ENCODE peak calls at places on chromosomes 13 and 19, in six cellular contexts. F, W, B, O, Y and S are unnamed samples.

GRCh38 chr13:31322025-31322424 is 122.2 kb downstream of the B3GLCT start:
- DNase-seq in F (no peak), W (peak; percentile 68), B (no peak), O (no peak), Y (no peak), S (peak; percentile 81)

GRCh38 chr19:920051-920857 is 3.1 kb downstream of the KISS1R start:
- DNase-seq in F (no peak), W (no peak), B (no peak), O (peak; percentile 32), Y (no peak), S (no peak)

GRCh38 chr19:6639439-6639838 is 30.5 kb downstream of the TNFSF14 start:
- DNase-seq in F (no peak), W (no peak), B (no peak), O (no peak), Y (no peak), S (peak; percentile 74)

GRCh38 chr13:46855166-46855565 is 41.7 kb downstream of the HTR2A start:
- DNase-seq in F (no peak), W (no peak), B (no peak), O (no peak), Y (no peak), S (no peak)

GRCh38 chr19:19525611-19526380 is 2.9 kb upstream of the YJEFN3 start:
- DNase-seq in F (no peak), W (no peak), B (no peak), O (no peak), Y (no peak), S (no peak)

GRCh38 chr19:8697671-8698432 is 743 bp downstream of the ACTL9 start:
- DNase-seq in F (no peak), W (no peak), B (no peak), O (no peak), Y (no peak), S (no peak)

GRCh38 chr13:71866173-71867091 is 572 bp downstream of the DACH1 start:
- DNase-seq in F (peak; percentile 24), W (no peak), B (peak; percentile 31), O (no peak), Y (no peak), S (no peak)

GRCh38 chr19:2089001-2089711 is 7.0 kb downstream of the MOB3A start:
- DNase-seq in F (no peak), W (no peak), B (no peak), O (no peak), Y (no peak), S (no peak)

DNA sequence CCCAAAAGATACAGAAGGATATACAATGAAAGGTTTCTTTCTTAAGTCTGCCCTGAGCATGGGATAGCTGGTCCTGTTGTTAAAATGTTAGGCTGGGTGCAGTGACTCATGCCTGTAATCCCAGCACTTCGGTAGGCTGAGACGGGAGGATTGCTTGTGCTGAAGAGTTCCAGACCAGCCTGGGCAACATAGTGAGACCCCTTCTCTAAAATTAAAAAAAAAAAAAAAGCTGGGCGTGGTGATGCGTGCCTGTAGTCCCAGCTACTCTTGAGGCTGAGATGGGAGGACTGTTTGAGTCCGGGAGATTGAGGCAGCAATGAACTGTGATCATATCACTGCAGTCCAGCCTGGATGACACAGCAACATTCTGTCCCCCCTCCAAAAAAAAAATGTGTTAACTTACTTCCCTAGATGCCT is 52.5 kb upstream of the SHKBP1 start:
- DNase-seq in F (no peak), W (no peak), B (no peak), O (no peak), Y (no peak), S (no peak)
- TF ChIP-seq EP300 in F (no peak), W (no peak), B (no peak), O (no peak), Y (no peak), S (no peak)

GRCh38 chr19:51365211-51366049 is 758 bp downstream of the ETFB start:
- DNase-seq in F (peak; percentile 45), W (peak; percentile 22), B (peak; percentile 29), O (no peak), Y (no peak), S (no peak)
- TF ChIP-seq CTCF in F (no peak), W (peak; percentile 16), B (no peak), O (no peak), Y (no peak), S (no peak)

GRCh38 chr19:11437955-11438354 is 2.5 kb downstream of the PRKCSH start:
- DNase-seq in F (peak; percentile 43), W (no peak), B (no peak), O (no peak), Y (no peak), S (no peak)

GRCh38 chr19:11435833-11436313 is 438 bp downstream of the PRKCSH start:
- DNase-seq in F (peak; percentile 45), W (no peak), B (no peak), O (peak; percentile 56), Y (no peak), S (no peak)

GRCh38 chr19:11434703-11435056 is 241 bp downstream of the ODAD3 start:
- DNase-seq in F (no peak), W (no peak), B (no peak), O (no peak), Y (peak; percentile 28), S (no peak)

DNA sequence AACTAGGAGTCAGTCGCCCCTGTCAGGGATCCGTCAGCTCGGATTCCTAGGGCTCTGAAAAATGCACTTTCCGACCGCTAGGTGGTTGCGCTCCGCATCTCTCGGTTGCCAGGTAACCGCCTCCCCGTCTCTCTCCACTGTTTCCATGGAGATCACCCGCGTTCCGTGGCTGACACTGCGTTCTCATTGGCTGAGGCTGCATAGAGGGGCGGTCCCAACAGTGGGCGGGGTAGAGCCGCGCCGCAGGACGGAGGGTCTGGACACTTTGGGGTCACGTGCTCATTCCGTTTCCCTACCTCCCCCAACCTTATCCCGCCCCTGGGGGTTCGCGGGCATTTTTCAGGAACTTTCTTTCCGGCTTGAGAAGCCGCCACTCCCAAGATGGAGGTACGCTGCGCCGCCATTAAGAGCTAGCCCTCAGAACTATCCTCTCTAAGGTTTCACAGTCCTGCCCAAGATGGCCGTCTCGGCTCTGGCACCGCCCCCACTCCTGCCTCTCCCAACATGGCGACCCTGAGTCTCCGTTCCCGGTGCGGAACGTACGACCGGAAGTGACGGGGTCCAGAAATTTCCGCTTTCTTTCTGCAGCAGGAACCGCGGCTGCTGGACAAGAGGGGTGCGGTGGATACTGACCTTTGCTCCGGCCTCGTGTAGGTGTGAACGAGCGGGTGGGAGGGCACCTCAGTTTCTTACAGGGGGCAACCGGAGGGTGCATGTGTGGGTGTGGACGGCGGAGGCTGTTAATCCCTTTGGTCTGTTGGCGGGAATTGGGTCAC is at the start of the genes ODAD3 and PRKCSH:
- DNase-seq in F (peak; percentile 99), W (peak; percentile 99), B (peak; percentile 99), O (peak; percentile 99), Y (peak; percentile 91), S (peak; percentile 99)
- TF ChIP-seq EP300 in F (no peak), W (peak; percentile 100), B (no peak), O (no peak), Y (no peak), S (no peak)

DNA sequence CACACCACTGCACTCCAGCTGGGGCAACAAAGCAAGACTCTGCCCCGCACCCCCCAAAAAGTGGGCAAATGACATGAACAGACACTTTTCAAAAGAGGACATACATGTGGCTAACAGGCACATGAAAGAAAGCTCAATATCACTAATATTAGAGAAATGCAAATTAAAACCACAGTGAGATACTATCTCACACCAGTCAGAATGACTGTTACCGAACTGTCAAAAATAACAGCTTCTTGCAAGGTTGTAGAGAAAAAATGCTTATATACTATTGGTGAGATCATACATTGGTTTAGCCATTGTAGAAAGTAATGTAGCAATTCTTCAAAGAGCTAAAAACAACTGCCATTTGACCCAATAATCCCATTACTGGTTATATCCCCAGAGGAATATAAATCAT is 99.5 kb upstream of the SPATA13 start:
- DNase-seq in F (no peak), W (no peak), B (no peak), O (no peak), Y (no peak), S (no peak)
- TF ChIP-seq CTCF in F (no peak), W (no peak), B (no peak), O (no peak), Y (no peak), S (no peak)

GRCh38 chr13:95706356-95706755 is 29.4 kb downstream of the DNAJC3 start:
- DNase-seq in F (no peak), W (no peak), B (no peak), O (no peak), Y (no peak), S (no peak)

GRCh38 chr13:95709101-95709500 is 32.2 kb downstream of the DNAJC3 start:
- DNase-seq in F (no peak), W (no peak), B (no peak), O (no peak), Y (no peak), S (no peak)

GRCh38 chr13:95707035-95707434 is 30.1 kb downstream of the DNAJC3 start:
- DNase-seq in F (no peak), W (no peak), B (no peak), O (no peak), Y (no peak), S (no peak)

GRCh38 chr13:95708390-95708774 is 31.4 kb downstream of the DNAJC3 start:
- DNase-seq in F (no peak), W (no peak), B (no peak), O (no peak), Y (no peak), S (no peak)

DNA sequence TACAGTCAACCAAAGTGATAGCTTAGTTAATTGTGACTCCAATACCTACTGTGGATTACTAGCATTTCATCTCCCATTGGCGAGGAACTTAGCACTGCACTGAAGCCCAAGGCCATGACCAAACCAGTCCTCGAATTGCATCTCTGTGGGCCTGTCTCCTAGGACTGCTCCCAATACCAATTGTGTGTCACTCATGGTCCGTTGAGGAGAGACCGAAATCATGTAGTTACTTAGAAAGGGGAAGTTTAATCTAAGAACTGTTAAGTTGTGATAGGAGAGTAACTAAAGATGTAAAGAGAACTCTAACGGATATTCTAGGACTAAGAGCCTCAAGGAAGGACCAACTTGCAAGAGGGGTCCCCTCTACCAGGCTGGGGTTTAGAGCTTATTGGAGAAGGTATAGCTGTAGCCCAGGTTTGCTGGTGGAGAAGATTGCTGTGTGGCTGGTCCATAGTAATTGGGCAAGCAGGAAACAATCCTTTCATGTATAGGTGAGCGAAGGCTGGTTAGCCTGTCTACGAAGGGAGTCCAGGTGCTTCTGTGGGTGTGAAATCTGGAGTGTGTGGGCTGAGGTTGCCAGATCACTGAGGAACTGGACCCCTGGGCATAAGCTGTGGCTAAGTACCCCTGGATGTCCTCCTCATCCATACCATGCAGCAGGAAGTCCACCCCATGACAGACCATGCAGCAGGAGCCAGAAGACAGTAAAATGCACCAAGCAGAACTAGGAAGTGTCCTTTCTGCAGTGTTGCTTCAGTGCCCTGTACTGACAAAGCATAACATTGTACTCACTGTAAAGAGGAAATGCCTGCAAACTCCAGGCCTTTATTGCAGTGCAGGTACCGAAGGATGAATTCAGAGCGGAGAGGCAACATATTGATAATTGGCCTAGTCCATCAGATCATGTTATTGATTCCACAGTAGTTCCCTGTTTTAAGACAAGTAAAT is 30.8 kb downstream of the DNAJC3 start:
- DNase-seq in F (no peak), W (no peak), B (no peak), O (no peak), Y (no peak), S (no peak)
- TF ChIP-seq EP300 in F (no peak), W (no peak), B (no peak), O (no peak), Y (no peak), S (no peak)

GRCh38 chr13:24680258-24680920 is at the start of gene ATP12A:
- DNase-seq in F (peak; percentile 42), W (no peak), B (peak; percentile 35), O (no peak), Y (no peak), S (no peak)
- TF ChIP-seq CTCF in F (no peak), W (no peak), B (no peak), O (no peak), Y (no peak), S (no peak)

GRCh38 chr19:11130824-11131455 is 24.6 kb downstream of the SPC24 start:
- DNase-seq in F (peak; percentile 90), W (peak; percentile 86), B (peak; percentile 89), O (peak; percentile 83), Y (peak; percentile 80), S (peak; percentile 96)
- TF ChIP-seq EP300 in F (no peak), W (no peak), B (no peak), O (no peak), Y (no peak), S (no peak)

GRCh38 chr19:58475714-58476497 is at the start of gene ZNF446:
- DNase-seq in F (peak; percentile 97), W (peak; percentile 99), B (peak; percentile 97), O (peak; percentile 96), Y (peak; percentile 99), S (peak; percentile 100)
- TF ChIP-seq CTCF in F (no peak), W (peak; percentile 39), B (no peak), O (peak; percentile 28), Y (no peak), S (peak; percentile 11)